ENCODE peak calls at places on chromosomes 13 and 19, in nine cellular contexts. A, Z, D, Q, C, E, N, T and U are unnamed samples.

GRCh38 chr13:104953588-104953987 is 1581.9 kb downstream of the EFNB2 start:
- DNase-seq in Q (no peak), T (peak), Z (no peak), N (no peak), A (no peak), C (no peak), E (peak), D (no peak), U (no peak)

GRCh38 chr13:103833453-103833852 is 767.2 kb upstream of the SLC10A2 start:
- DNase-seq in E (no peak), D (no peak), Z (no peak), T (no peak), A (no peak), N (no peak), C (no peak), Q (no peak), U (no peak)

GRCh38 chr19:49677901-49678674 is 1.0 kb downstream of the PRMT1 start:
- DNase-seq in Z (no peak), C (peak), T (peak), Q (peak), N (peak), D (peak), E (peak), A (peak), U (peak)

GRCh38 chr13:23496255-23496654 is 62.8 kb upstream of the SACS start:
- DNase-seq in N (no peak), T (no peak), Z (no peak), E (no peak), A (no peak), D (no peak), C (no peak), Q (no peak), U (no peak)

GRCh38 chr13:29707876-29708543 is 112.5 kb upstream of the SLC7A1 start:
- DNase-seq in Q (peak), E (peak), C (no peak), N (peak), D (peak), T (peak), Z (peak), A (peak), U (peak)

GRCh38 chr13:32530841-32531253 is 7.7 kb downstream of the N4BP2L2 start:
- DNase-seq in Z (no peak), N (peak), T (peak), A (peak), Q (no peak), E (peak), D (no peak), C (peak), U (peak)

GRCh38 chr13:28045861-28046260 is 54.5 kb downstream of the FLT3 start:
- DNase-seq in T (no peak), Q (no peak), N (no peak), A (no peak), D (no peak), E (no peak), C (no peak), Z (no peak), U (no peak)

GRCh38 chr19:13984875-13985741 is 21.0 kb downstream of the RFX1 start:
- DNase-seq in N (no peak), C (peak), Z (no peak), E (no peak), A (no peak), D (no peak), Q (no peak), T (no peak), U (no peak)

GRCh38 chr13:86729206-86729605 is 930.0 kb upstream of the SLITRK6 start:
- DNase-seq in E (peak), D (no peak), Q (no peak), C (no peak), A (no peak), T (no peak), Z (no peak), N (no peak), U (no peak)

GRCh38 chr19:45507864-45508680 is 793 bp downstream of the VASP start:
- DNase-seq in T (no peak), Q (no peak), C (peak), N (peak), E (peak), Z (no peak), A (peak), D (peak), U (peak)

GRCh38 chr19:33796164-33797100 is at the start of gene KCTD15:
- DNase-seq in Z (no peak), Q (no peak), D (peak), A (peak), E (peak), N (no peak), T (no peak), C (no peak), U (peak)